ENCODE peak calls at places on chromosome 13, in seven cellular contexts. M is IMR-90, D is trophoblast cell, Q is neuronal stem cell, R is H9, C is mesendoderm, W is H1. T is an unnamed sample.

GRCh38 chr13:32587014-32587773 is 942 bp downstream of the PDS5B start:
- DNase-seq in M (peak), D (peak), Q (peak), R (peak), C (peak), W (no peak), T (peak)

GRCh38 chr13:23450340-23451046 is 17.0 kb upstream of the SACS start:
- DNase-seq in M (no peak), D (no peak), Q (no peak), R (no peak), C (no peak), W (no peak), T (no peak)

GRCh38 chr13:24627864-24628418 is 52.3 kb upstream of the ATP12A start:
- DNase-seq in M (no peak), D (no peak), Q (no peak), R (no peak), C (peak), W (no peak), T (no peak)

GRCh38 chr13:21100994-21101757 is 39.8 kb upstream of the LATS2 start:
- DNase-seq in M (no peak), D (no peak), Q (no peak), R (no peak), C (no peak), W (no peak), T (no peak)

GRCh38 chr13:80462037-80462436 is 121.1 kb upstream of the SPRY2 start:
- DNase-seq in M (no peak), D (no peak), Q (no peak), R (no peak), C (no peak), W (no peak), T (no peak)

GRCh38 chr13:24742986-24743385 is 21.0 kb upstream of the RNF17 start:
- DNase-seq in M (no peak), D (no peak), Q (no peak), R (no peak), C (no peak), W (no peak), T (no peak)

GRCh38 chr13:76813874-76814273 is 72.3 kb downstream of the KCTD12 start:
- DNase-seq in M (no peak), D (no peak), Q (no peak), R (no peak), C (no peak), W (no peak), T (no peak)

GRCh38 chr13:73138276-73138950 is 79.6 kb downstream of the KLF5 start:
- DNase-seq in M (peak), D (peak), Q (no peak), R (no peak), C (peak), W (no peak), T (peak)

GRCh38 chr13:22252281-22252830 is 581.5 kb downstream of the FGF9 start:
- DNase-seq in M (no peak), D (no peak), Q (no peak), R (no peak), C (no peak), W (no peak), T (no peak)

GRCh38 chr13:97108535-97108910 is 113.6 kb upstream of the MBNL2 start:
- DNase-seq in M (peak), D (no peak), Q (no peak), R (no peak), C (no peak), W (no peak), T (no peak)
- H4K8ac ChIP-seq in M (peak), D (no peak), Q (no peak), R (no peak), C (no peak), W (no peak), T (no peak)

DNA sequence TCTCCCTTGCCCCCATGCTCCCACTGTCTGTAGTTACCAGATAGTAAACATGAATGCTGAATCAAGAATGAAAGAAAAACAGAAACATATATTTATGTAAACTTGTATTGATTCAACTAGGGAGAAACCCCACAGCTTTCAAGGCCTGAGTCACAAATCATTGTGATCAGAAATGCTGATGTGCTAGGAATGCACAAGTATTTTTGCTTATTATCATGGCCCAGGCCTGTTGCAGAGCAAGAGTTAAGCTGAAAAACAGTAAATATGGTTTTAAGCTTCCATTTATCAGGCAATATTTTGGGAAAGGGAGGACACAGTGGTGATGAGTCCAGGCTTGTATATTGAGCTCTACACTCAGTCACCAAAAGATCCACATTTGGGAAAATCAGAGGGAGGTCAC is 669.6 kb downstream of the DIAPH3 start:
- DNase-seq in M (no peak), D (no peak), Q (no peak), R (no peak), C (no peak), W (no peak), T (no peak)
- H3K4me2 ChIP-seq in M (no peak), D (no peak), Q (no peak), R (no peak), C (no peak), W (no peak), T (no peak)

GRCh38 chr13:43936630-43937029 is 56.9 kb downstream of the LACC1 start:
- DNase-seq in M (no peak), D (no peak), Q (no peak), R (no peak), C (no peak), W (no peak), T (no peak)
- H4K8ac ChIP-seq in M (no peak), D (no peak), Q (no peak), R (no peak), C (no peak), W (no peak), T (no peak)

GRCh38 chr13:31055589-31055988 is 106.1 kb downstream of the HSPH1 start:
- DNase-seq in M (no peak), D (no peak), Q (no peak), R (no peak), C (no peak), W (no peak), T (no peak)
- H3K4me2 ChIP-seq in M (no peak), D (no peak), Q (no peak), R (no peak), C (no peak), W (no peak), T (no peak)

DNA sequence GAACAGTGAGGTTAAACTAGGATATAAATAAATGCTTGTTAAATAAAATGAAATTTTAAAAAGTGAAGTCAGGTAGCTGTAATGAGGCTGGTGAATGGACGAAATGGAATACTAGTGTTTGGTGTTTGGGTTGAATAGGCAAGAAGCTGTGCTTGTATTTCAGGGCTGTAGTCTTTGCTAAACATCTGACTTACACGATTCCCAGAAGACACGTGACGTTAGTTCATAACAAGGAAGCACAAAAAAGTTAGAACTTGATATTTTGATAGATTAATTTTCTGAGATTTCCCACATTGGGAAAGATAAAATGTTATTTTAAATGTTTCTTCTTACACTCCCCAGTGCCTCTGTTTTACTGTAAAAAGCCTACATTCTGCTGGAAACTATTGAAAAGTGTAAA is 241.6 kb downstream of the SLITRK6 start:
- DNase-seq in M (no peak), D (no peak), Q (no peak), R (no peak), C (no peak), W (no peak), T (no peak)
- H4K8ac ChIP-seq in M (no peak), D (no peak), Q (no peak), R (no peak), C (no peak), W (no peak), T (no peak)

DNA sequence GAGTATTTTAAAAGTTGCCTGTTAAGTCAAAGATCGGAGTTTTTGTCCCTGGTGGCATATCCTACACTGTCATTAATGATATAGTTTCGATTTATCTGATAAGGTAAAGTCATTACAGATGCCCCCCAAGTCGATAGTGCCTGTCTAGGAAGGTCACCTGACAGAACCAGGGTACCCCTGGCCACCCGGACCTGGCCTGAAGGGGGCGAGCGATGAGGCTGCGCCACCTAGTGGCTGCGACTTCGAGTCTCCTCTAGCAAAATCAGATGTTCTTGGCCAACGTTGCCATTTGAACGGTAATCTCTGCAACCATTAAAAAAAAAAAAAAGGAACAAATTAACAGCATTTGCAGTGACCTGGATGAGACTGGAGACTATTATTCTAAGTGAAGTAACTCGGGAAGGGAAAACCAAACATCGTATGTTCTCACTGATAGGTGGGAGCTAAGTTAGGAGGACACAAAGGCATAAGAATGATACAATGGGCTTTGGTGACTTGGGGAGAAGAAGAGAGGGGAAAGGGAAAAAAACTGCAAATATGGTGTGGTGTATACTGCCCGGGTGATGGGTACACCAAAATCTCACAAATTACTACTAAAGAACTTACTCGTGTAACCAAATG is 565.1 kb downstream of the LIG4 start:
- DNase-seq in M (peak), D (peak), Q (peak), R (peak), C (peak), W (peak), T (peak)
- H3K4me2 ChIP-seq in M (peak), D (no peak), Q (no peak), R (no peak), C (no peak), W (no peak), T (no peak)

GRCh38 chr13:53324656-53325055 is 296.0 kb downstream of the OLFM4 start:
- DNase-seq in M (no peak), D (no peak), Q (no peak), R (no peak), C (no peak), W (no peak), T (no peak)
- H4K8ac ChIP-seq in M (no peak), D (no peak), Q (no peak), R (no peak), C (no peak), W (no peak), T (no peak)

DNA sequence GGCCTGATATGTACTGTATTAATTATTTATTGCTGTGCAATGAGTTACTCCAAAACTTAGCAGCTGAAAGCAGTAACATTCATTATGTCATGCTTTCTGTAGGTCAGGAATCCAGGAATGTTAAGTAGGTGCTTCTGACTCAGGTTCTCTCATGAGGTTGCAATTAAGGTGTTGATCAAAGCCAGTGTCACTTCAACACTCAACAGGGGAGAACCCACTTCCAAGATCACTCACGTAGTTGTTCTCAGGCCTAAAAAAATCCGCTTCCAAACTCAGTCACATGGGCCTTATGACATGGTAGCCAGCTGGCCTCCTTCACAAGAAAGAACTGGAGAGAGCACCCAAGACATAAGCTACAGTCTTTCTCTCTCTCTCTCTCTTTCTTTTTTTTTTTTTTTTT is 211.1 kb upstream of the NBEA start:
- DNase-seq in M (no peak), D (peak), Q (no peak), R (no peak), C (peak), W (no peak), T (no peak)
- H3K4me2 ChIP-seq in M (no peak), D (no peak), Q (no peak), R (no peak), C (no peak), W (no peak), T (no peak)

DNA sequence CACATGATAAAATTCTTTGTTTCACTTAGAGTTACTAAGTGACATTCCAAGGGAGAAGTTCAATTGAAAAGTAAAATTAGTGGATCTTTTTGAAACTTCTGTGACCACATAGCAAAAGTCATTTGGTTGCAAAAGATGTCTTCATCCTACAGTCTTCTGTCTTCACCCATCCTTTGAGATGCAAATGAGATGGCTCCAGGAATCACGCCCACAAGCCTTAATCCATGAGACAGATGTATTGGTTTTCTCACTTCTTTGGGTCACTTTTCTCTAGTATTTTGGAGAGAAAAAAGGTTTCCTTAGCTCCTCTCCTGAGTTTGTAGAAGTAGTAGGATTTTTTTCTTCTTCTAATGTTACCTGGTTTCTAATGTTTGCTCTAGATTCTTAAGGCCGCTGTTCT is 259.5 kb upstream of the SLC10A2 start:
- DNase-seq in M (no peak), D (no peak), Q (no peak), R (no peak), C (peak), W (no peak), T (no peak)
- H4K8ac ChIP-seq in M (no peak), D (no peak), Q (no peak), R (no peak), C (no peak), W (no peak), T (no peak)

GRCh38 chr13:98826156-98826555 is 73.7 kb upstream of the SLC15A1 start:
- DNase-seq in M (peak), D (no peak), Q (no peak), R (no peak), C (no peak), W (no peak), T (no peak)
- H3K4me2 ChIP-seq in M (no peak), D (no peak), Q (peak), R (no peak), C (no peak), W (peak), T (no peak)

T was measured in mesenchymal stem cell.